ENCODE peak calls at places on chromosome 1, in ten cellular contexts. One of them, this sample, is unnamed.

GRCh38 chr1:14255711-14256110 is 342.8 kb upstream of the KAZN start:
- DNase-seq in cardiac fibroblast: no peak
- DNase-seq in OCI-LY7: no peak
- DNase-seq in lower lobe of right lung: no peak
- DNase-seq in activated B cell treated with CpG ODN at 0.5 μM for 24 hours: no peak
- DNase-seq in nephron progenitor cell: no peak
- DNase-seq in neural crest cell: no peak
- DNase-seq in left ventricle myocardium inferior: no peak
- DNase-seq in HFF-Myc: no peak
- DNase-seq in A673: peak
- DNase-seq in this sample: no peak

GRCh38 chr1:239719642-239720258 is 333.4 kb downstream of the CHRM3 start:
- DNase-seq in cardiac fibroblast: no peak
- DNase-seq in OCI-LY7: no peak
- DNase-seq in lower lobe of right lung: no peak
- DNase-seq in activated B cell treated with CpG ODN at 0.5 μM for 24 hours: no peak
- DNase-seq in nephron progenitor cell: no peak
- DNase-seq in neural crest cell: no peak
- DNase-seq in left ventricle myocardium inferior: no peak
- DNase-seq in HFF-Myc: no peak
- DNase-seq in A673: no peak
- DNase-seq in this sample: no peak

GRCh38 chr1:244651956-244652698 is 799 bp upstream of the DESI2 start:
- DNase-seq in cardiac fibroblast: no peak
- DNase-seq in OCI-LY7: no peak
- DNase-seq in lower lobe of right lung: no peak
- DNase-seq in activated B cell treated with CpG ODN at 0.5 μM for 24 hours: no peak
- DNase-seq in nephron progenitor cell: no peak
- DNase-seq in neural crest cell: no peak
- DNase-seq in left ventricle myocardium inferior: no peak
- DNase-seq in HFF-Myc: no peak
- DNase-seq in A673: no peak
- DNase-seq in this sample: no peak

GRCh38 chr1:84668185-84668584 is 22.1 kb downstream of the SSX2IP start:
- DNase-seq in cardiac fibroblast: peak
- DNase-seq in OCI-LY7: peak
- DNase-seq in lower lobe of right lung: no peak
- DNase-seq in activated B cell treated with CpG ODN at 0.5 μM for 24 hours: no peak
- DNase-seq in nephron progenitor cell: no peak
- DNase-seq in neural crest cell: no peak
- DNase-seq in left ventricle myocardium inferior: no peak
- DNase-seq in HFF-Myc: no peak
- DNase-seq in A673: peak
- DNase-seq in this sample: no peak

GRCh38 chr1:241639040-241639652 is 1.0 kb downstream of the CHML start:
- DNase-seq in cardiac fibroblast: peak
- DNase-seq in OCI-LY7: peak
- DNase-seq in lower lobe of right lung: no peak
- DNase-seq in activated B cell treated with CpG ODN at 0.5 μM for 24 hours: no peak
- DNase-seq in nephron progenitor cell: no peak
- DNase-seq in neural crest cell: no peak
- DNase-seq in left ventricle myocardium inferior: no peak
- DNase-seq in HFF-Myc: no peak
- DNase-seq in A673: peak
- DNase-seq in this sample: no peak

GRCh38 chr1:91557039-91557690 is 56.5 kb downstream of the CDC7 start:
- DNase-seq in cardiac fibroblast: no peak
- DNase-seq in OCI-LY7: no peak
- DNase-seq in lower lobe of right lung: no peak
- DNase-seq in activated B cell treated with CpG ODN at 0.5 μM for 24 hours: no peak
- DNase-seq in nephron progenitor cell: no peak
- DNase-seq in neural crest cell: no peak
- DNase-seq in left ventricle myocardium inferior: no peak
- DNase-seq in HFF-Myc: no peak
- DNase-seq in A673: no peak
- DNase-seq in this sample: no peak

GRCh38 chr1:218425647-218426342 is 80.7 kb downstream of the TGFB2 start:
- DNase-seq in cardiac fibroblast: peak
- DNase-seq in OCI-LY7: no peak
- DNase-seq in lower lobe of right lung: no peak
- DNase-seq in activated B cell treated with CpG ODN at 0.5 μM for 24 hours: no peak
- DNase-seq in nephron progenitor cell: no peak
- DNase-seq in neural crest cell: no peak
- DNase-seq in left ventricle myocardium inferior: no peak
- DNase-seq in HFF-Myc: no peak
- DNase-seq in A673: no peak
- DNase-seq in this sample: no peak

GRCh38 chr1:203557390-203557789 is 63.4 kb downstream of the OPTC start:
- DNase-seq in cardiac fibroblast: peak
- DNase-seq in OCI-LY7: no peak
- DNase-seq in lower lobe of right lung: no peak
- DNase-seq in activated B cell treated with CpG ODN at 0.5 μM for 24 hours: no peak
- DNase-seq in nephron progenitor cell: no peak
- DNase-seq in neural crest cell: no peak
- DNase-seq in left ventricle myocardium inferior: peak
- DNase-seq in HFF-Myc: no peak
- DNase-seq in A673: no peak
- DNase-seq in this sample: no peak

GRCh38 chr1:25716320-25716719 is 83.7 kb upstream of the SELENON start:
- DNase-seq in cardiac fibroblast: no peak
- DNase-seq in OCI-LY7: no peak
- DNase-seq in lower lobe of right lung: no peak
- DNase-seq in activated B cell treated with CpG ODN at 0.5 μM for 24 hours: no peak
- DNase-seq in nephron progenitor cell: no peak
- DNase-seq in neural crest cell: no peak
- DNase-seq in left ventricle myocardium inferior: no peak
- DNase-seq in HFF-Myc: no peak
- DNase-seq in A673: no peak
- DNase-seq in this sample: no peak

GRCh38 chr1:226047495-226047894 is 15.0 kb upstream of the H3-3A start:
- DNase-seq in cardiac fibroblast: peak
- DNase-seq in OCI-LY7: no peak
- DNase-seq in lower lobe of right lung: no peak
- DNase-seq in activated B cell treated with CpG ODN at 0.5 μM for 24 hours: no peak
- DNase-seq in nephron progenitor cell: no peak
- DNase-seq in neural crest cell: no peak
- DNase-seq in left ventricle myocardium inferior: no peak
- DNase-seq in HFF-Myc: no peak
- DNase-seq in A673: no peak
- DNase-seq in this sample: no peak

GRCh38 chr1:75136158-75136815 is 2.1 kb downstream of the LHX8 start:
- DNase-seq in cardiac fibroblast: no peak
- DNase-seq in OCI-LY7: no peak
- DNase-seq in lower lobe of right lung: no peak
- DNase-seq in activated B cell treated with CpG ODN at 0.5 μM for 24 hours: no peak
- DNase-seq in nephron progenitor cell: peak
- DNase-seq in neural crest cell: peak
- DNase-seq in left ventricle myocardium inferior: no peak
- DNase-seq in HFF-Myc: no peak
- DNase-seq in A673: no peak
- DNase-seq in this sample: no peak

GRCh38 chr1:179781962-179782361 is 38.9 kb downstream of the FAM163A start:
- DNase-seq in cardiac fibroblast: peak
- DNase-seq in OCI-LY7: no peak
- DNase-seq in lower lobe of right lung: no peak
- DNase-seq in activated B cell treated with CpG ODN at 0.5 μM for 24 hours: no peak
- DNase-seq in nephron progenitor cell: no peak
- DNase-seq in neural crest cell: no peak
- DNase-seq in left ventricle myocardium inferior: peak
- DNase-seq in HFF-Myc: no peak
- DNase-seq in A673: no peak
- DNase-seq in this sample: no peak

GRCh38 chr1:159798893-159799292 is 3.3 kb upstream of the FCRL6 start:
- DNase-seq in cardiac fibroblast: peak
- DNase-seq in OCI-LY7: peak
- DNase-seq in lower lobe of right lung: no peak
- DNase-seq in activated B cell treated with CpG ODN at 0.5 μM for 24 hours: no peak
- DNase-seq in nephron progenitor cell: peak
- DNase-seq in neural crest cell: peak
- DNase-seq in left ventricle myocardium inferior: peak
- DNase-seq in HFF-Myc: peak
- DNase-seq in A673: peak
- DNase-seq in this sample: peak

GRCh38 chr1:77267035-77267434 is 14.8 kb upstream of the AK5 start:
- DNase-seq in cardiac fibroblast: no peak
- DNase-seq in OCI-LY7: no peak
- DNase-seq in lower lobe of right lung: no peak
- DNase-seq in activated B cell treated with CpG ODN at 0.5 μM for 24 hours: no peak
- DNase-seq in nephron progenitor cell: no peak
- DNase-seq in neural crest cell: no peak
- DNase-seq in left ventricle myocardium inferior: no peak
- DNase-seq in HFF-Myc: no peak
- DNase-seq in A673: no peak
- DNase-seq in this sample: no peak

GRCh38 chr1:157107702-157108101 is 8.1 kb upstream of the ETV3L start:
- DNase-seq in cardiac fibroblast: no peak
- DNase-seq in OCI-LY7: no peak
- DNase-seq in lower lobe of right lung: no peak
- DNase-seq in activated B cell treated with CpG ODN at 0.5 μM for 24 hours: no peak
- DNase-seq in nephron progenitor cell: no peak
- DNase-seq in neural crest cell: no peak
- DNase-seq in left ventricle myocardium inferior: no peak
- DNase-seq in HFF-Myc: no peak
- DNase-seq in A673: no peak
- DNase-seq in this sample: no peak

GRCh38 chr1:110628356-110629105 is 22.4 kb upstream of the KCNA2 start:
- DNase-seq in cardiac fibroblast: no peak
- DNase-seq in OCI-LY7: no peak
- DNase-seq in lower lobe of right lung: no peak
- DNase-seq in activated B cell treated with CpG ODN at 0.5 μM for 24 hours: no peak
- DNase-seq in nephron progenitor cell: no peak
- DNase-seq in neural crest cell: no peak
- DNase-seq in left ventricle myocardium inferior: no peak
- DNase-seq in HFF-Myc: no peak
- DNase-seq in A673: no peak
- DNase-seq in this sample: no peak
- TF ChIP-seq CTCF in cardiac fibroblast: no peak
- TF ChIP-seq CTCF in OCI-LY7: no peak
- TF ChIP-seq CTCF in lower lobe of right lung: no peak
- TF ChIP-seq CTCF in activated B cell treated with CpG ODN at 0.5 μM for 24 hours: no peak
- TF ChIP-seq CTCF in nephron progenitor cell: no peak
- TF ChIP-seq CTCF in neural crest cell: no peak
- TF ChIP-seq CTCF in left ventricle myocardium inferior: no peak
- TF ChIP-seq CTCF in HFF-Myc: no peak
- TF ChIP-seq CTCF in A673: no peak
- TF ChIP-seq CTCF in this sample: no peak

DNA sequence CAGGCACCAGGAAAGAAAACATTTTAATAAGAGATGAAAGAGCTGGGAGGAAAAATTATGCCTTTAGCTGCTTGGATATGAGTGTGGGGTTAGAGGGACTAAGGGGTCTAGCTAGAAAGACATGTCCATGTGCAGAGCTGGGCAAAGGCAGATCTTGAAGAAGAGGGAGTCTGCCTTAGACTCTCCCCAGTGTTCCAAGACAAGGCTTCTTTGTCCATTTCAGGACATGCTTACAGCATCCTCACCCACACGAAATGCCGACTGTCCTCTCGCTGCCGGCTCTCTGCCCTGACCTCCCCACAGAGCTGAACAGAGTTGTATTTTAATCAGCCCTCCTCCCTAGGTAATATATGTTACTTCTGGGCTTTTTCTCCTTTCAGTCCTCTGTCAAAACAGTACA is 100.7 kb upstream of the ATP1B1 start:
- DNase-seq in cardiac fibroblast: no peak
- DNase-seq in OCI-LY7: no peak
- DNase-seq in lower lobe of right lung: no peak
- DNase-seq in activated B cell treated with CpG ODN at 0.5 μM for 24 hours: no peak
- DNase-seq in nephron progenitor cell: no peak
- DNase-seq in neural crest cell: no peak
- DNase-seq in left ventricle myocardium inferior: no peak
- DNase-seq in HFF-Myc: no peak
- DNase-seq in A673: no peak
- DNase-seq in this sample: no peak
- TF ChIP-seq CTCF in cardiac fibroblast: no peak
- TF ChIP-seq CTCF in OCI-LY7: no peak
- TF ChIP-seq CTCF in lower lobe of right lung: no peak
- TF ChIP-seq CTCF in activated B cell treated with CpG ODN at 0.5 μM for 24 hours: no peak
- TF ChIP-seq CTCF in nephron progenitor cell: no peak
- TF ChIP-seq CTCF in neural crest cell: no peak
- TF ChIP-seq CTCF in left ventricle myocardium inferior: no peak
- TF ChIP-seq CTCF in HFF-Myc: no peak
- TF ChIP-seq CTCF in A673: no peak
- TF ChIP-seq CTCF in this sample: no peak

GRCh38 chr1:88462481-88463261 is 221.4 kb upstream of the PKN2 start:
- DNase-seq in cardiac fibroblast: peak
- DNase-seq in OCI-LY7: no peak
- DNase-seq in lower lobe of right lung: peak
- DNase-seq in activated B cell treated with CpG ODN at 0.5 μM for 24 hours: no peak
- DNase-seq in nephron progenitor cell: peak
- DNase-seq in neural crest cell: peak
- DNase-seq in left ventricle myocardium inferior: peak
- DNase-seq in HFF-Myc: no peak
- DNase-seq in A673: peak
- DNase-seq in this sample: no peak
- TF ChIP-seq CTCF in cardiac fibroblast: no peak
- TF ChIP-seq CTCF in OCI-LY7: no peak
- TF ChIP-seq CTCF in lower lobe of right lung: no peak
- TF ChIP-seq CTCF in activated B cell treated with CpG ODN at 0.5 μM for 24 hours: no peak
- TF ChIP-seq CTCF in nephron progenitor cell: no peak
- TF ChIP-seq CTCF in neural crest cell: no peak
- TF ChIP-seq CTCF in left ventricle myocardium inferior: no peak
- TF ChIP-seq CTCF in HFF-Myc: no peak
- TF ChIP-seq CTCF in A673: no peak
- TF ChIP-seq CTCF in this sample: no peak

GRCh38 chr1:82090104-82090503 is 289.4 kb downstream of the ADGRL2 start:
- DNase-seq in cardiac fibroblast: peak
- DNase-seq in OCI-LY7: no peak
- DNase-seq in lower lobe of right lung: no peak
- DNase-seq in activated B cell treated with CpG ODN at 0.5 μM for 24 hours: no peak
- DNase-seq in nephron progenitor cell: no peak
- DNase-seq in neural crest cell: no peak
- DNase-seq in left ventricle myocardium inferior: no peak
- DNase-seq in HFF-Myc: no peak
- DNase-seq in A673: peak
- DNase-seq in this sample: no peak

GRCh38 chr1:82094136-82094535 is 293.4 kb downstream of the ADGRL2 start:
- DNase-seq in cardiac fibroblast: no peak
- DNase-seq in OCI-LY7: no peak
- DNase-seq in lower lobe of right lung: no peak
- DNase-seq in activated B cell treated with CpG ODN at 0.5 μM for 24 hours: no peak
- DNase-seq in nephron progenitor cell: no peak
- DNase-seq in neural crest cell: no peak
- DNase-seq in left ventricle myocardium inferior: no peak
- DNase-seq in HFF-Myc: no peak
- DNase-seq in A673: no peak
- DNase-seq in this sample: no peak

GRCh38 chr1:82086739-82087138 is 286.0 kb downstream of the ADGRL2 start:
- DNase-seq in cardiac fibroblast: peak
- DNase-seq in OCI-LY7: no peak
- DNase-seq in lower lobe of right lung: no peak
- DNase-seq in activated B cell treated with CpG ODN at 0.5 μM for 24 hours: no peak
- DNase-seq in nephron progenitor cell: no peak
- DNase-seq in neural crest cell: no peak
- DNase-seq in left ventricle myocardium inferior: no peak
- DNase-seq in HFF-Myc: no peak
- DNase-seq in A673: no peak
- DNase-seq in this sample: no peak

GRCh38 chr1:82091274-82091673 is 290.5 kb downstream of the ADGRL2 start:
- DNase-seq in cardiac fibroblast: no peak
- DNase-seq in OCI-LY7: no peak
- DNase-seq in lower lobe of right lung: no peak
- DNase-seq in activated B cell treated with CpG ODN at 0.5 μM for 24 hours: no peak
- DNase-seq in nephron progenitor cell: no peak
- DNase-seq in neural crest cell: no peak
- DNase-seq in left ventricle myocardium inferior: no peak
- DNase-seq in HFF-Myc: no peak
- DNase-seq in A673: no peak
- DNase-seq in this sample: no peak

GRCh38 chr1:82091729-82092128 is 291.0 kb downstream of the ADGRL2 start:
- DNase-seq in cardiac fibroblast: peak
- DNase-seq in OCI-LY7: no peak
- DNase-seq in lower lobe of right lung: no peak
- DNase-seq in activated B cell treated with CpG ODN at 0.5 μM for 24 hours: no peak
- DNase-seq in nephron progenitor cell: no peak
- DNase-seq in neural crest cell: no peak
- DNase-seq in left ventricle myocardium inferior: no peak
- DNase-seq in HFF-Myc: no peak
- DNase-seq in A673: peak
- DNase-seq in this sample: no peak
- TF ChIP-seq CTCF in cardiac fibroblast: peak
- TF ChIP-seq CTCF in OCI-LY7: peak
- TF ChIP-seq CTCF in lower lobe of right lung: peak
- TF ChIP-seq CTCF in activated B cell treated with CpG ODN at 0.5 μM for 24 hours: no peak
- TF ChIP-seq CTCF in nephron progenitor cell: no peak
- TF ChIP-seq CTCF in neural crest cell: no peak
- TF ChIP-seq CTCF in left ventricle myocardium inferior: no peak
- TF ChIP-seq CTCF in HFF-Myc: no peak
- TF ChIP-seq CTCF in A673: peak
- TF ChIP-seq CTCF in this sample: no peak